ENCODE peak calls at places on chromosomes 13 and 19, in five cellular contexts. One of them, this sample, is unnamed.

GRCh38 chr13:41942462-41943094 is 18.3 kb downstream of the VWA8 start:
- DNase-seq in WERI-Rb-1: peak; percentile 16
- DNase-seq in omental fat pad: no peak
- DNase-seq in fibroblast of lung: peak; percentile 68
- DNase-seq in left lung: no peak
- DNase-seq in this sample: no peak

GRCh38 chr13:63048648-63049047 is 1633.0 kb upstream of the PCDH20 start:
- DNase-seq in left lung: no peak
- DNase-seq in fibroblast of lung: peak; percentile 15
- DNase-seq in WERI-Rb-1: no peak
- DNase-seq in omental fat pad: no peak
- DNase-seq in this sample: no peak

GRCh38 chr19:45361608-45362007 is 8.8 kb downstream of the ERCC2 start:
- DNase-seq in left lung: no peak
- DNase-seq in fibroblast of lung: no peak
- DNase-seq in WERI-Rb-1: no peak
- DNase-seq in omental fat pad: no peak
- DNase-seq in this sample: no peak

GRCh38 chr19:32977269-32977668 is 5.2 kb downstream of the FAAP24 start:
- DNase-seq in omental fat pad: no peak
- DNase-seq in left lung: no peak
- DNase-seq in fibroblast of lung: peak; percentile 47
- DNase-seq in WERI-Rb-1: no peak
- DNase-seq in this sample: no peak

GRCh38 chr19:41261474-41262190 is 2.5 kb upstream of the HNRNPUL1 start:
- DNase-seq in fibroblast of lung: no peak
- DNase-seq in omental fat pad: no peak
- DNase-seq in WERI-Rb-1: no peak
- DNase-seq in left lung: no peak
- DNase-seq in this sample: no peak

GRCh38 chr13:83220241-83220640 is 662.0 kb downstream of the SLITRK1 start:
- DNase-seq in left lung: no peak
- DNase-seq in omental fat pad: no peak
- DNase-seq in WERI-Rb-1: no peak
- DNase-seq in fibroblast of lung: no peak
- DNase-seq in this sample: no peak

GRCh38 chr19:48708471-48708870 is 11.1 kb downstream of the MAMSTR start:
- DNase-seq in WERI-Rb-1: no peak
- DNase-seq in omental fat pad: no peak
- DNase-seq in fibroblast of lung: no peak
- DNase-seq in left lung: no peak
- DNase-seq in this sample: no peak

GRCh38 chr13:61246351-61246750 is 169.3 kb downstream of the PCDH20 start:
- DNase-seq in omental fat pad: no peak
- DNase-seq in left lung: no peak
- DNase-seq in fibroblast of lung: no peak
- DNase-seq in WERI-Rb-1: no peak
- DNase-seq in this sample: no peak

GRCh38 chr13:41008349-41008980 is 10.7 kb downstream of the ELF1 start:
- DNase-seq in omental fat pad: no peak
- DNase-seq in fibroblast of lung: peak; percentile 91
- DNase-seq in WERI-Rb-1: no peak
- DNase-seq in left lung: no peak
- DNase-seq in this sample: no peak

GRCh38 chr13:48853381-48854102 is 122.2 kb upstream of the FNDC3A start:
- DNase-seq in omental fat pad: no peak
- DNase-seq in left lung: no peak
- DNase-seq in fibroblast of lung: peak; percentile 56
- DNase-seq in WERI-Rb-1: no peak
- DNase-seq in this sample: no peak

GRCh38 chr19:48596679-48597465 is 9.7 kb upstream of the SPACA4 start:
- DNase-seq in WERI-Rb-1: no peak
- DNase-seq in left lung: no peak
- DNase-seq in omental fat pad: no peak
- DNase-seq in fibroblast of lung: no peak
- DNase-seq in this sample: no peak

GRCh38 chr19:36246006-36246391 is 31.1 kb downstream of the ZNF146 start:
- DNase-seq in left lung: no peak
- DNase-seq in WERI-Rb-1: no peak
- DNase-seq in fibroblast of lung: no peak
- DNase-seq in omental fat pad: no peak
- DNase-seq in this sample: no peak

GRCh38 chr19:11142528-11143171 is 12.9 kb downstream of the SPC24 start:
- DNase-seq in left lung: peak; percentile 89
- DNase-seq in WERI-Rb-1: no peak
- DNase-seq in omental fat pad: peak; percentile 87
- DNase-seq in fibroblast of lung: peak; percentile 96
- DNase-seq in this sample: peak; percentile 59

GRCh38 chr19:45352914-45353796 is 12.6 kb downstream of the KLC3 start:
- DNase-seq in left lung: no peak
- DNase-seq in fibroblast of lung: no peak
- DNase-seq in omental fat pad: no peak
- DNase-seq in WERI-Rb-1: no peak
- DNase-seq in this sample: no peak

GRCh38 chr13:60757481-60757880 is 360.5 kb downstream of the TDRD3 start:
- DNase-seq in WERI-Rb-1: no peak
- DNase-seq in left lung: no peak
- DNase-seq in omental fat pad: no peak
- DNase-seq in fibroblast of lung: no peak
- DNase-seq in this sample: no peak

GRCh38 chr13:95355491-95355890 is 54.2 kb upstream of the ABCC4 start:
- DNase-seq in omental fat pad: no peak
- DNase-seq in fibroblast of lung: peak; percentile 5
- DNase-seq in left lung: no peak
- DNase-seq in WERI-Rb-1: no peak
- DNase-seq in this sample: no peak
- TF ChIP-seq CTCF in omental fat pad: no peak
- TF ChIP-seq CTCF in fibroblast of lung: no peak
- TF ChIP-seq CTCF in left lung: no peak
- TF ChIP-seq CTCF in WERI-Rb-1: no peak
- TF ChIP-seq CTCF in this sample: no peak

DNA sequence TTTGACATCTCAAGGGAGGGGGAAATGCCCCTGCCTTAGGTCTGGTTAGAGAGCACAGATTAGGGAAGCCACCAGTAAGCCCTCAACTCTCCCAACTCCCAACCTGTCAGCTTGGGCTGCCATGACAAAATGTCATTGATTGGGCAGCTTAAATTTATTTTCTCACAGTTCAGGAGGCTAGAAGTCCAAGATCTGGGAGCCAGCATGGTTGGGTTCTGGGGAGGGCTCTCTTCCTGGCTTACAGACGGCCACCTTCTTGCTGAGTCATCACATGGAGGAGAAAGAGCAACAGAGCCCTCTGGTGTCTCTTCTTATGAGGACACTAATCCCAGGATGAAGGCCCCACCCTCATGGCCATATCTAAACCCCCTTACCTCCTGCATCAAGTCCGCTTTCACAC is 24.2 kb downstream of the C19orf12 start:
- DNase-seq in fibroblast of lung: peak; percentile 66
- DNase-seq in WERI-Rb-1: peak; percentile 59
- DNase-seq in left lung: no peak
- DNase-seq in omental fat pad: no peak
- DNase-seq in this sample: no peak
- TF ChIP-seq CTCF in fibroblast of lung: peak; percentile 34
- TF ChIP-seq CTCF in WERI-Rb-1: peak; percentile 70
- TF ChIP-seq CTCF in left lung: peak; percentile 38
- TF ChIP-seq CTCF in omental fat pad: no peak
- TF ChIP-seq CTCF in this sample: peak; percentile 31

DNA sequence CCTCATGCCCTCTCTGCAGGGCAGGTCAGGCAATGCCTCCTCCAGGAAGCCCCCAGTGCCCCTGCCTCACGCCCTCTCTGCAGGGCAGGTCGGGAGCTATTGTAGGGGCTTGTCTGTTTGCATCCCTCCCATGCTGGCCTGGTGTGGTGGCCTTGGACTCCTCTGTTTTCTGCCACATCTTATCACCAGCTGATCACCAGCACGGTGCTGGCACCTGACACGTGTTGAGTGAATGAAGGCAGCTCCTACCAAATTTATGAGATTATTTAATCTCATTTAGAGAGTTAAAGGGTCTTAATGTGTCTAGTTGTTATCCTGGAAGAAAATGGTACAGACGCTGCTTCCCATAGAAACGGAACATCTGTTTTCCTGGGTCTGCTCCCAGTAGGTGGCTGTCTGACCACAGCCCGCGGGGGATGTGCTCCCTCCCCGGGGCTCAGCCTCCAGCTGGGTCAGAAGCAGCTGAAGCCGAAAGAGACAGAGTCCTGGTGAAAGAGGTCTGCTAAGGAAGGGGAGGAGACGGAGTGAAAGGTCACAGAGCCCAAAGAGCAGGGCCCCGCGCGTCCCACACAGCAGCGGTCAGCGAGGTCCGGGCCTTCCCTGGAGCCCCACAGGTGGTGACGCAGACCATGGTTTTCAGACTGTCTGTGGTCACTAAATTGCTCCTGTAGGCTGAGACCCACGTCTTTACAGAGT is 51.7 kb upstream of the C13orf46 start:
- DNase-seq in left lung: no peak
- DNase-seq in WERI-Rb-1: peak; percentile 75
- DNase-seq in omental fat pad: no peak
- DNase-seq in fibroblast of lung: peak; percentile 88
- DNase-seq in this sample: no peak
- TF ChIP-seq CTCF in left lung: no peak
- TF ChIP-seq CTCF in WERI-Rb-1: peak; percentile 35
- TF ChIP-seq CTCF in omental fat pad: no peak
- TF ChIP-seq CTCF in fibroblast of lung: peak; percentile 42
- TF ChIP-seq CTCF in this sample: no peak

DNA sequence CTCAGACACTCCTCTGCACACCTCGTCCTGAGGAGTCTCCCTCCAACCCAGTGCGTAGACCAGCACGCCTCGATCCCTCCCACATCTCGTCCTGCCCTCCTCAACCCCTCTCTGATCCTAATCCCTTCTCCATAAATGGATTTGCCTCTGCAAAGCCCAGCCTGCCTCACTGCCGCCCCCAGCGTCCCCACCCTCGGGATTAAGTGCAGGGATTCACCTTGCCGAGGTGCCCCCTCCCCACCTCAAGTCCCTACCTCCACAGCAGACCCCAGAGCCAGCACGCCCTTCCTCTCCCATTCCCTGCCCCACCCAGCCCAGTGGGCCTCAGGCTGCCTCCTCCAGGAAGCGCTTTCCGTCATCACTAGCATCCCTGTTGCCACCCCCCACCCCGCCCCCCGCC is 4.1 kb downstream of the KLF16 start:
- DNase-seq in WERI-Rb-1: peak; percentile 87
- DNase-seq in fibroblast of lung: no peak
- DNase-seq in left lung: peak; percentile 34
- DNase-seq in omental fat pad: no peak
- DNase-seq in this sample: no peak
- TF ChIP-seq CTCF in WERI-Rb-1: peak; percentile 50
- TF ChIP-seq CTCF in fibroblast of lung: no peak
- TF ChIP-seq CTCF in left lung: no peak
- TF ChIP-seq CTCF in omental fat pad: no peak
- TF ChIP-seq CTCF in this sample: no peak

GRCh38 chr19:54168174-54168917 is 4.6 kb downstream of the TMC4 start:
- DNase-seq in fibroblast of lung: peak; percentile 83
- DNase-seq in left lung: peak; percentile 92
- DNase-seq in omental fat pad: peak; percentile 97
- DNase-seq in WERI-Rb-1: peak; percentile 93
- DNase-seq in this sample: peak; percentile 90
- TF ChIP-seq CTCF in fibroblast of lung: peak; percentile 85
- TF ChIP-seq CTCF in left lung: peak; percentile 98
- TF ChIP-seq CTCF in omental fat pad: no peak
- TF ChIP-seq CTCF in WERI-Rb-1: peak; percentile 89
- TF ChIP-seq CTCF in this sample: peak; percentile 76

DNA sequence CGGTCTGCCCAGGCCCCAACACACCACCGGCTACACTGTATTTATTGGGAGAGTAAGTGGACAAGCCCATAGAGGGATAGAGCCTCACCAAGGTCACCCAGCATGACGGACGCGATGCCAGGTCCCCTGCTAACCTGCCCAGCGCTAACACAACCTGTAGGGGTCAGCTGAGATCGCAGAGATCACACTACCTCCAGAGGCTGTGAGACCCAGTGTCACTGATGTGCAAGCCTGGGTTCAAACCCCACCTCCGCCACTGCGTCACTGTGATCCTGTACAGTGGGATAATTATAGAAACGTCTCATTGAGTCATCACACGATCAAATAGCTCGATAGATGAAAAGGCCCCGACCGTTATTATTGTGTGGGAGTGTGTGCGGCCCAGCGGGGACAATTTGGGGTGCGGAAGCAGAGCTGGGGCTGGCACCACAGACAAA is 10.6 kb upstream of the TLE2 start:
- DNase-seq in fibroblast of lung: no peak
- DNase-seq in left lung: no peak
- DNase-seq in omental fat pad: no peak
- DNase-seq in WERI-Rb-1: peak; percentile 39
- DNase-seq in this sample: no peak
- TF ChIP-seq CTCF in fibroblast of lung: no peak
- TF ChIP-seq CTCF in left lung: no peak
- TF ChIP-seq CTCF in omental fat pad: no peak
- TF ChIP-seq CTCF in WERI-Rb-1: peak; percentile 59
- TF ChIP-seq CTCF in this sample: no peak

GRCh38 chr13:85812282-85812681 is 13.1 kb upstream of the SLITRK6 start:
- DNase-seq in omental fat pad: no peak
- DNase-seq in WERI-Rb-1: peak; percentile 59
- DNase-seq in fibroblast of lung: no peak
- DNase-seq in left lung: no peak
- DNase-seq in this sample: no peak

GRCh38 chr13:85819513-85819912 is 20.3 kb upstream of the SLITRK6 start:
- DNase-seq in left lung: no peak
- DNase-seq in WERI-Rb-1: no peak
- DNase-seq in fibroblast of lung: no peak
- DNase-seq in omental fat pad: no peak
- DNase-seq in this sample: no peak

GRCh38 chr13:85816413-85816812 is 17.2 kb upstream of the SLITRK6 start:
- DNase-seq in left lung: no peak
- DNase-seq in omental fat pad: no peak
- DNase-seq in WERI-Rb-1: no peak
- DNase-seq in fibroblast of lung: peak; percentile 35
- DNase-seq in this sample: no peak
- TF ChIP-seq CTCF in left lung: no peak
- TF ChIP-seq CTCF in omental fat pad: no peak
- TF ChIP-seq CTCF in WERI-Rb-1: no peak
- TF ChIP-seq CTCF in fibroblast of lung: peak; percentile 27
- TF ChIP-seq CTCF in this sample: no peak

This sample was measured in CD14-positive monocyte.